ENCODE peak calls at places on chromosomes 16 and 17, in ten cellular contexts. M, E, N, G, Z, V, C, J, U and A are unnamed samples.
A peak's percentile ranks its signal among the peaks of the same experiment; 100 is the strongest.

GRCh38 chr16:58022601-58023371 is 2.8 kb upstream of the MMP15 start:
- DNase-seq in N (peak; percentile 62), C (peak; percentile 91), M (no peak), U (peak; percentile 67), E (no peak), Z (peak; percentile 78), V (no peak), G (peak; percentile 78), J (peak; percentile 35), A (peak; percentile 68)

GRCh38 chr16:66427871-66428681 is 981 bp downstream of the BEAN1 start:
- DNase-seq in G (no peak), M (no peak), Z (no peak), U (no peak), N (no peak), V (no peak), E (no peak), J (no peak), C (no peak), A (no peak)

GRCh38 chr17:2184993-2185931 is 118.3 kb downstream of the SMG6 start:
- DNase-seq in U (no peak), V (no peak), J (no peak), M (no peak), C (no peak), E (no peak), Z (no peak), N (no peak), G (no peak), A (no peak)

GRCh38 chr16:16925432-16925831 is 545.3 kb downstream of the XYLT1 start:
- DNase-seq in J (no peak), C (no peak), E (no peak), M (no peak), N (no peak), V (no peak), Z (no peak), U (no peak), G (no peak), A (no peak)

GRCh38 chr16:57315401-57315800 is 30.9 kb upstream of the PLLP start:
- DNase-seq in G (no peak), C (no peak), V (no peak), M (no peak), E (no peak), N (no peak), J (no peak), Z (no peak), U (no peak), A (no peak)

GRCh38 chr16:23398987-23399805 is 53.8 kb downstream of the COG7 start:
- DNase-seq in C (no peak), M (no peak), J (no peak), G (peak; percentile 77), V (no peak), E (no peak), N (no peak), Z (peak; percentile 66), U (peak; percentile 14), A (peak; percentile 76)

GRCh38 chr16:84013787-84014569 is 28.6 kb downstream of the SLC38A8 start:
- DNase-seq in M (no peak), U (peak; percentile 81), G (no peak), E (no peak), C (peak; percentile 85), J (peak; percentile 82), N (peak; percentile 18), Z (peak; percentile 87), V (peak; percentile 91), A (no peak)

GRCh38 chr17:81222620-81222905 is 202 bp downstream of the CEP131 start:
- DNase-seq in M (no peak), C (no peak), Z (no peak), V (no peak), N (no peak), U (no peak), J (no peak), G (no peak), E (no peak), A (no peak)

GRCh38 chr16:69830146-69830533 is 68.0 kb downstream of the WWP2 start:
- DNase-seq in E (no peak), U (no peak), J (no peak), G (no peak), M (no peak), Z (no peak), V (no peak), C (no peak), N (no peak), A (no peak)

GRCh38 chr17:10117581-10118001 is 80.8 kb downstream of the GAS7 start:
- DNase-seq in N (peak; percentile 57), Z (no peak), J (no peak), V (no peak), M (no peak), C (no peak), E (no peak), U (no peak), G (no peak), A (no peak)

GRCh38 chr17:79969906-79970305 is 65.8 kb downstream of the TBC1D16 start:
- DNase-seq in G (no peak), E (no peak), N (no peak), C (peak; percentile 0), Z (no peak), M (no peak), V (no peak), U (no peak), J (no peak), A (no peak)

GRCh38 chr16:17511340-17511739 is 40.6 kb upstream of the XYLT1 start:
- DNase-seq in M (no peak), N (no peak), G (no peak), J (no peak), C (no peak), E (no peak), U (no peak), Z (no peak), V (no peak), A (no peak)

GRCh38 chr17:63996430-63997182 is 1.5 kb upstream of the PRR29 start:
- DNase-seq in M (no peak), U (no peak), E (no peak), G (no peak), J (no peak), Z (no peak), C (no peak), V (no peak), N (no peak), A (no peak)

GRCh38 chr17:518047-518735 is 165.6 kb upstream of the RPH3AL start:
- DNase-seq in M (no peak), V (no peak), G (no peak), Z (no peak), U (no peak), E (no peak), C (no peak), N (no peak), J (no peak), A (no peak)

GRCh38 chr17:29918922-29919856 is 10.8 kb downstream of the SSH2 start:
- DNase-seq in J (no peak), C (no peak), N (no peak), G (no peak), M (no peak), U (peak; percentile 65), E (no peak), Z (no peak), V (no peak), A (no peak)

GRCh38 chr16:4649744-4650442 is 25.3 kb downstream of the MGRN1 start:
- DNase-seq in G (no peak), Z (no peak), J (no peak), V (no peak), E (no peak), M (no peak), U (no peak), N (no peak), C (no peak), A (no peak)

GRCh38 chr16:82263456-82264159 is 93.6 kb upstream of the MPHOSPH6 start:
- DNase-seq in G (no peak), V (peak; percentile 59), E (peak; percentile 5), Z (peak; percentile 60), N (peak; percentile 65), U (peak; percentile 62), J (no peak), M (peak; percentile 1), C (peak; percentile 48), A (no peak)

GRCh38 chr17:40818343-40818732 is 4.1 kb downstream of the KRT10 start:
- DNase-seq in U (peak; percentile 4), Z (no peak), C (no peak), N (no peak), G (no peak), J (no peak), V (no peak), M (no peak), E (no peak), A (no peak)

GRCh38 chr16:12801511-12802042 is 2.1 kb downstream of the CPPED1 start:
- DNase-seq in J (no peak), E (peak; percentile 71), Z (peak; percentile 34), M (no peak), G (no peak), C (peak; percentile 18), U (no peak), N (no peak), V (no peak), A (no peak)

GRCh38 chr17:27502526-27503324 is 46.5 kb downstream of the KSR1 start:
- DNase-seq in Z (no peak), V (no peak), M (no peak), E (peak; percentile 18), G (no peak), N (peak; percentile 51), C (peak; percentile 74), J (no peak), U (no peak), A (no peak)